ENCODE peak calls at places on chromosomes 12 and 14, in five cellular contexts. One of them, this sample, is unnamed. For H3K36me3, the result is how much of the 10 kb centered on the place peaks cover.

GRCh38 chr12:59041241-59042121 is 121.2 kb upstream of the LRIG3 start:
- DNase-seq in GM23338: no peak
- DNase-seq in IMR-90: peak
- DNase-seq in K562: no peak
- DNase-seq in HCT116: peak
- DNase-seq in this sample: peak

GRCh38 chr14:43872752-43873655 is 634.1 kb downstream of the FSCB start:
- DNase-seq in GM23338: peak
- DNase-seq in IMR-90: no peak
- DNase-seq in K562: no peak
- DNase-seq in HCT116: no peak
- DNase-seq in this sample: no peak

GRCh38 chr12:2523881-2524561 is 270.7 kb upstream of the FKBP4 start:
- DNase-seq in GM23338: no peak
- DNase-seq in IMR-90: no peak
- DNase-seq in K562: no peak
- DNase-seq in HCT116: no peak
- DNase-seq in this sample: no peak

GRCh38 chr12:82486524-82487235 is 128.4 kb downstream of the METTL25 start:
- DNase-seq in GM23338: no peak
- DNase-seq in IMR-90: peak
- DNase-seq in K562: no peak
- DNase-seq in HCT116: peak
- DNase-seq in this sample: no peak

GRCh38 chr14:61662001-61662400 is 33.3 kb upstream of the HIF1A start:
- DNase-seq in GM23338: no peak
- DNase-seq in IMR-90: peak
- DNase-seq in K562: no peak
- DNase-seq in HCT116: no peak
- DNase-seq in this sample: no peak

GRCh38 chr14:71135496-71135895 is 228.2 kb downstream of the PCNX1 start:
- DNase-seq in GM23338: no peak
- DNase-seq in IMR-90: no peak
- DNase-seq in K562: no peak
- DNase-seq in HCT116: no peak
- DNase-seq in this sample: no peak

GRCh38 chr14:72679106-72679505 is 214.8 kb downstream of the DPF3 start:
- DNase-seq in GM23338: no peak
- DNase-seq in IMR-90: peak
- DNase-seq in K562: no peak
- DNase-seq in HCT116: no peak
- DNase-seq in this sample: no peak

GRCh38 chr12:84772281-84772680 is 140.3 kb downstream of the SLC6A15 start:
- DNase-seq in GM23338: no peak
- DNase-seq in IMR-90: peak
- DNase-seq in K562: no peak
- DNase-seq in HCT116: no peak
- DNase-seq in this sample: no peak

GRCh38 chr14:70779667-70780066 is 29.6 kb downstream of the MAP3K9 start:
- DNase-seq in GM23338: no peak
- DNase-seq in IMR-90: no peak
- DNase-seq in K562: no peak
- DNase-seq in HCT116: no peak
- DNase-seq in this sample: no peak

GRCh38 chr12:113179023-113179422 is 6.3 kb downstream of the DDX54 start:
- DNase-seq in GM23338: no peak
- DNase-seq in IMR-90: no peak
- DNase-seq in K562: no peak
- DNase-seq in HCT116: no peak
- DNase-seq in this sample: no peak

GRCh38 chr12:119700078-119700477 is 32.1 kb downstream of the PRKAB1 start:
- DNase-seq in GM23338: no peak
- DNase-seq in IMR-90: no peak
- DNase-seq in K562: no peak
- DNase-seq in HCT116: no peak
- DNase-seq in this sample: no peak

DNA sequence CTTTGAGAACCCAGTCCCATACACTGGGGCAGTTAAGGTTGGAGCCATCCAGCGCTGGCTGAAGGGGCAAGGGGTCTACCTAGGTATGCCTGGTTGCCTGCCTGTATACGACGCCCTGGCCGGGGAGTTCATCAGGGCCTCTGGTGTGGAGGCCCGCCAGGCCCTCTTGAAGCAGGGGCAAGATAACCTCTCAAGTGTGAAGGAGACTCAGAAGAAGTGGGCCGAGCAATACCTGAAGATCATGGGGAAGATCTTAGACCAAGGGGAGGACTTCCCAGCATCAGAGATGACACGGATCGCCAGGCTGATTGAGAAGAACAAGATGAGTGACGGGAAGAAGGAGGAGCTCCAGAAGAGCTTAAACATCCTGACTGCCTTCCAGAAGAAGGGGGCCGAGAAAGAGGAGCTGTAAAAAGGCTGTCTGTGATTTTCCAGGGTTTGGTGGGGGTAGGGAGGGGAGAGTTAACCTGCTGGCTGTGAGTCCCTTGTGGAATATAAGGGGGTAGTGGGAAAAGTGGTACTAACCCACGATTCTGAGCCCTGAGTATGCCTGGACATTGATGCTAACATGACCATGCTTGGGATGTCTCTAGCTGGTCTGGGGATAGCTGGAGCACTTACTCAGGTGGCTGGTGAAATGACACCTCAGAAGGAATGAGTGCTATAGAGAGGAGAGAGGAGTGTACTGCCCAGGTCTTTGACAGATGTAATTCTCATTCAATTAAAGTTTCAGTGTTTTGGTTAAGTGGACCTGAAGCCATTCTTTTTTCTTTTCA is 9.2 kb downstream of the ERP29 start:
- DNase-seq in GM23338: no peak
- DNase-seq in IMR-90: no peak
- DNase-seq in K562: no peak
- DNase-seq in HCT116: no peak
- DNase-seq in this sample: no peak
- H3K36me3 ChIP-seq in GM23338: under half
- H3K36me3 ChIP-seq in IMR-90: under half
- H3K36me3 ChIP-seq in K562: half or more
- H3K36me3 ChIP-seq in HCT116: under half
- H3K36me3 ChIP-seq in this sample: under half

DNA sequence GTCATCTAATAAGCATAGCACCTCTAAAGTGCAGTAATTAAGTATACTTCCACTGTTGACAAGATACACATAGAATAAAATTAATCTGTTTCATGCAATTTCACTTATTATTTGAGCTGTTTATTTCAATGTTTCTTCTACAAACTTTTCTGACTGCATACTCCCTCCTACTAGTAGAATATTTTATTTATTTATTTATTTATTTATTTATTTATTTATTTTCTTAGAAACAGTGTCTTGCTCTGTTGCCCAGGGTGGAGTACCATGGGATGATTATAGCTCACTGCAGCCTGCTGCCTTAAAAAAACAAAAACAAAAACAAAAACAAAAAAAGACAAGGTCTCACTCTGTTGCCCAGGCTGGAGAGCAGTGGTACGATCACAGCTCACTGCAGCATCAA is 68.4 kb upstream of the KITLG start:
- DNase-seq in GM23338: no peak
- DNase-seq in IMR-90: no peak
- DNase-seq in K562: no peak
- DNase-seq in HCT116: no peak
- DNase-seq in this sample: no peak
- H3K4me2 ChIP-seq in GM23338: no peak
- H3K4me2 ChIP-seq in IMR-90: no peak
- H3K4me2 ChIP-seq in K562: no peak
- H3K4me2 ChIP-seq in HCT116: no peak
- H3K4me2 ChIP-seq in this sample: no peak

GRCh38 chr14:94104731-94105130 is 5.8 kb upstream of the IFI27 start:
- DNase-seq in GM23338: no peak
- DNase-seq in IMR-90: no peak
- DNase-seq in K562: no peak
- DNase-seq in HCT116: no peak
- DNase-seq in this sample: no peak
- H3K36me3 ChIP-seq in GM23338: under half
- H3K36me3 ChIP-seq in IMR-90: under half
- H3K36me3 ChIP-seq in K562: under half
- H3K36me3 ChIP-seq in HCT116: under half
- H3K36me3 ChIP-seq in this sample: under half

DNA sequence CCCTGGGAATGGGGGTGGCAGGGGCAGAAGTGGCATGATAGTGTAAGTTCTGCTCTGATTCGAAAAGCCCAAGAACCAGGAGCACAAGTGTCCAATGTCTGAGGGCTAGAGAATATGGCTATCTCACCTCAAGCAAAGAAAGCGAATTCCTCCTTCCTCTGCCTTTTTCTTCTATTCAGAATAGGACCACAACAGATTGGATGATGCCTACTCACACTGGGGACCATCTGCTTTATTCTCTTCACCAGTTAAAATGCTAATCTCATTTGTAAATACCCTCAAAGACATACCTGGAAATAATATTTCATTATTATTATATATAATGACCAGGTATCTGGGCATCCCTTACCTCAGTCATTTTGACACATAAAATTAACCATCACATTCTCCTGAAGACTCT is 808.7 kb downstream of the NRXN3 start:
- DNase-seq in GM23338: no peak
- DNase-seq in IMR-90: no peak
- DNase-seq in K562: no peak
- DNase-seq in HCT116: no peak
- DNase-seq in this sample: no peak
- H3K4me2 ChIP-seq in GM23338: no peak
- H3K4me2 ChIP-seq in IMR-90: no peak
- H3K4me2 ChIP-seq in K562: no peak
- H3K4me2 ChIP-seq in HCT116: no peak
- H3K4me2 ChIP-seq in this sample: no peak

DNA sequence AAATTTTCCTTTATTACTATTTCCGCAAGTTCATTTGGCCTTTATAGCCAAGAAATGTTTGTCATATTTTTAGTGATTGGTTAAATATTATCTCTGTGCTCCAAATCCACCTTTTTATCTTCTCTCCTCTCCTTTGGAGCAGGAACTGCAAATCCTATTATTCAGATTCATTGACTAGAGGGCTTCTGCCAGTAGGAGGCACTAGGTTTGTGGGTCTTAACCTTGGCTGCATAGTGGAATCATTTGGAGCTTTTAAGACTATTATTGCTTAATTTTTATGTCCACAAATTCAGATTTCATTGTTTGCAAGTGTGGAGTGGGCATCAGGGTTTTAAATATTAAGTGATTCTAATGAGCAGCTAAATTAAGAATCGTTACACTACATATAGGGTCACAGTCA is 75.3 kb upstream of the SYT10 start:
- DNase-seq in GM23338: peak
- DNase-seq in IMR-90: no peak
- DNase-seq in K562: no peak
- DNase-seq in HCT116: no peak
- DNase-seq in this sample: no peak
- H3K36me3 ChIP-seq in GM23338: under half
- H3K36me3 ChIP-seq in IMR-90: under half
- H3K36me3 ChIP-seq in K562: under half
- H3K36me3 ChIP-seq in HCT116: under half
- H3K36me3 ChIP-seq in this sample: under half

This sample was measured in PC-9.